ENCODE peak calls at places on chromosomes 12 and 14, in six cellular contexts. D is aorta, K is right cardiac atrium, J is cardiac muscle cell, F is heart left ventricle, E is fibroblast of lung. S is an unnamed sample. For H3K4me1, the result is how much of the 10 kb centered on the place peaks cover.

GRCh38 chr14:22994762-22995275 is 12.5 kb upstream of the AJUBA start:
- DNase-seq in D (no peak), K (no peak), J (peak), F (no peak), E (peak), S (peak)

GRCh38 chr14:20631023-20631820 is 10.3 kb downstream of the OR6S1 start:
- DNase-seq in D (no peak), K (no peak), J (peak), F (no peak), E (peak), S (no peak)

GRCh38 chr12:19482551-19483109 is 43.3 kb downstream of the AEBP2 start:
- DNase-seq in D (peak), K (peak), J (peak), F (no peak), E (no peak), S (peak)

GRCh38 chr12:105337391-105337790 is 6.9 kb downstream of the C12orf75 start:
- DNase-seq in D (no peak), K (no peak), J (no peak), F (no peak), E (no peak), S (no peak)

GRCh38 chr14:56115471-56115870 is 2.7 kb upstream of the PELI2 start:
- DNase-seq in D (no peak), K (no peak), J (no peak), F (no peak), E (no peak), S (no peak)

GRCh38 chr14:69559581-69560011 is 15.1 kb downstream of the CCDC177 start:
- DNase-seq in D (no peak), K (no peak), J (no peak), F (no peak), E (no peak), S (no peak)

GRCh38 chr12:115417610-115418009 is 733.6 kb upstream of the TBX3 start:
- DNase-seq in D (no peak), K (no peak), J (no peak), F (no peak), E (no peak), S (no peak)

GRCh38 chr12:24846689-24847088 is 102.2 kb downstream of the BCAT1 start:
- DNase-seq in D (no peak), K (no peak), J (no peak), F (no peak), E (no peak), S (no peak)

GRCh38 chr14:60002819-60003492 is 83.0 kb downstream of the LRRC9 start:
- DNase-seq in D (no peak), K (peak), J (no peak), F (peak), E (no peak), S (no peak)

GRCh38 chr12:107126688-107127481 is 33.5 kb upstream of the CRY1 start:
- DNase-seq in D (no peak), K (no peak), J (peak), F (no peak), E (peak), S (no peak)

GRCh38 chr14:23360496-23360895 is 4.5 kb downstream of the EFS start:
- DNase-seq in D (no peak), K (peak), J (no peak), F (no peak), E (no peak), S (no peak)

GRCh38 chr14:50173891-50174290 is 57.5 kb downstream of the SOS2 start:
- DNase-seq in D (no peak), K (no peak), J (no peak), F (no peak), E (peak), S (no peak)

GRCh38 chr12:27523305-27523641 is 733 bp upstream of the PPFIBP1 start:
- DNase-seq in D (no peak), K (no peak), J (no peak), F (no peak), E (no peak), S (no peak)

DNA sequence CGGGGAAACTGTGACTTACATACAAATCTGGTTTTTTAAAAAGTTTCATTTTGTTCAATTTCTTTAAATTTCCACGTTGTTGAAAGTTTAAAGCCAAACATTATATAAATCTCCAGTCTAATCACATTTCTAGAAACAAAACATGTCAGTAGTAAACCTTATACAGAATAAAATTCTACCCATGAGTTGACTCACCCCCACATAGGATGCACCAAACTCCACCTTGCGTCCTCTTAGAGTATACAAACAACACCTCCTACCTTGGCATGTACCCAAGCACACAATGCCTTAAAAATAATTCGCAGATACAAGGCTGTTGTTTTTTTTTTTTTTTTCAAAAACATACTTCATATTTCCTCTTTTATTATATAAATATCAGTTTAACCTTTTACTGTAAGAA is 3.4 kb downstream of the FBXL14 start:
- DNase-seq in D (no peak), K (no peak), J (no peak), F (no peak), E (peak), S (no peak)
- H3K4me1 ChIP-seq in D (under half), K (under half), J (half or more), F (half or more), E (under half), S (half or more)

GRCh38 chr12:54301428-54302045 is 722 bp upstream of the NFE2 start:
- DNase-seq in D (no peak), K (no peak), J (no peak), F (no peak), E (no peak), S (no peak)
- H3K4me1 ChIP-seq in D (under half), K (under half), J (under half), F (under half), E (under half), S (under half)

GRCh38 chr12:95241761-95242506 is 24.3 kb downstream of the VEZT start:
- DNase-seq in D (no peak), K (no peak), J (no peak), F (no peak), E (no peak), S (no peak)
- H3K4me1 ChIP-seq in D (under half), K (under half), J (under half), F (under half), E (under half), S (under half)

DNA sequence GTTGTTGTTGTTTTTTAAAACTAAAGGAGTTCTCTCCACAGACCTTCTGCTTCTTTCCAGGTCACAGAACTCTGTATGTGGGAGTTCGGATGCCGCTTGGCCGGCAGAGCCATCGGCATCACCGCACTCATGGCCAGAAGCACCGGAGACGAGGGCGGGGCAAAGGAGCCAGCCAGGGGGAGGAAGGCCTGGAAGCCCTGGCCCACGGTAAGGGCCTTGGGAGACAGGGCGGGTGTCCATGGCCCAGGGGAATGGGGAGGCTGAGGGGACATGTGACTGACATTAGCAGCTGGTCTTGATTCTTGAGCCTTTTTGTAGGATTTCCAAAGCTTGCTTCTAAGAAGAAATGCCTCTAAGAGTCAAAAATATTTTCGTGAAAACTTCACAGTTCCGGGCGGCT is 26.2 kb downstream of the SLC4A8 start:
- DNase-seq in D (no peak), K (no peak), J (no peak), F (no peak), E (no peak), S (no peak)
- H3K4me1 ChIP-seq in D (under half), K (under half), J (under half), F (under half), E (under half), S (under half)

DNA sequence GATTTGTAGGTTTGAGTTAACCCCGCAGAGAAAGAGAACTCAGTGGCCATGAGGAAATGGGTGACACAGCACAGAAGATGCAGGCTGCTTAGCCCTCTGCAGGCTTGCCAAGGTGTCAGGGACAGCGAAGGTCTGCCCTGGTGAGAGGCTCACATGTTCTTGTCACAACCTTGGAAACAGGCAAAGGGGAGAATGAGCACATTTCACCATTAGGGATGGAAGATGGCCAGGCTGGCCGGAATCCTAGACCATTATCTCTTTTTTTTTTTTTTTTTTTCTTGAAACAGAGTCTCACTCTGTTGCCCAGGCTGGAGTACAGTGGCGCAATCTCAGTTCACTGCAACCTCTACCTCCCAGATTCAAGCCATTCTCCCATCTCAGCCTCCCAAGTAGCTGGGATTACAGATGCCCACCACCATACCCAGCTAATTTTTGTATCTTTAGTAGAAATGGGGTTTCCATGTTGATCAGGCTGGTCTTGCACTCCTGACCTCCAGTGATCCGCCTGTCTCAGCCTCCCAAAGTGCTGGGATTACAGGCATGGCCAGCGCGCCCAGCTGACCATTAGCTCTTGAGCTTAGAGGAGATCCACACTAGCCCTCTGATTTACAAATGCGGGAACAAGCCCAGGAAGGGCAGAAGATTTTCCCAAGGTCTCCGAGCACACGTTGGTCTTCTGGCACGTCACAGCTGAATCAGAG is 34.6 kb downstream of the LTBP2 start:
- DNase-seq in D (peak), K (no peak), J (peak), F (peak), E (peak), S (peak)
- H3K4me1 ChIP-seq in D (under half), K (under half), J (under half), F (under half), E (half or more), S (under half)

GRCh38 chr12:3315201-3315661 is 175.8 kb upstream of the PRMT8 start:
- DNase-seq in D (no peak), K (peak), J (peak), F (peak), E (peak), S (no peak)
- H3K4me1 ChIP-seq in D (under half), K (under half), J (under half), F (under half), E (under half), S (under half)

S was measured in lower lobe of right lung.